ENCODE peak calls at places on chromosomes 1 and 21, in four cellular contexts. W is GM23248, J is MM.1S, C is Karpas-422. Q is an unnamed sample. For H3K9me2, the result is how much of the 10 kb centered on the place peaks cover.

GRCh38 chr1:156657161-156657970 is 15.4 kb downstream of the BCAN start:
- DNase-seq in C (peak), W (peak), J (peak), Q (peak)

GRCh38 chr1:117930484-117930883 is 945 bp downstream of the WDR3 start:
- DNase-seq in J (no peak), C (peak), W (peak), Q (peak)

GRCh38 chr1:176897350-176898236 is 266.9 kb downstream of the ASTN1 start:
- DNase-seq in W (peak), C (peak), J (peak), Q (peak)

GRCh38 chr1:11770011-11770410 is 8.0 kb downstream of the C1orf167 start:
- DNase-seq in C (no peak), J (no peak), W (no peak), Q (no peak)

GRCh38 chr21:27476696-27477095 is 509.8 kb upstream of the ADAMTS5 start:
- DNase-seq in J (no peak), C (no peak), W (peak), Q (no peak)

GRCh38 chr1:197868751-197869501 is 33.5 kb upstream of the C1orf53 start:
- DNase-seq in W (peak), C (peak), J (peak), Q (peak)

GRCh38 chr21:15928196-15928595 is 198.4 kb downstream of the USP25 start:
- DNase-seq in J (no peak), C (no peak), W (no peak), Q (no peak)

GRCh38 chr1:100304921-100305320 is 38.9 kb downstream of the RTCA start:
- DNase-seq in C (no peak), J (no peak), W (no peak), Q (peak)

GRCh38 chr1:41901551-41901950 is 17.2 kb downstream of the HIVEP3 start:
- DNase-seq in J (no peak), C (no peak), W (no peak), Q (no peak)

GRCh38 chr1:91098299-91098901 is 76.6 kb upstream of the ZNF644 start:
- DNase-seq in J (no peak), C (no peak), W (no peak), Q (no peak)

GRCh38 chr1:29324771-29325351 is 88.5 kb downstream of the PTPRU start:
- DNase-seq in W (no peak), C (peak), J (peak), Q (peak)

GRCh38 chr1:163347106-163347505 is 25.4 kb downstream of the NUF2 start:
- DNase-seq in W (no peak), J (no peak), C (no peak), Q (no peak)

GRCh38 chr1:70762386-70762785 is 285.2 kb downstream of the PTGER3 start:
- DNase-seq in C (no peak), J (no peak), W (no peak), Q (no peak)

GRCh38 chr1:167344605-167345385 is 124.1 kb downstream of the POU2F1 start:
- DNase-seq in W (no peak), C (no peak), J (no peak), Q (peak)

GRCh38 chr1:23825762-23826522 is 713 bp upstream of the HMGCL start:
- DNase-seq in C (no peak), W (peak), J (peak), Q (no peak)

GRCh38 chr1:161989108-161989507 is 34.6 kb downstream of the OLFML2B start:
- DNase-seq in W (peak), C (peak), J (no peak), Q (no peak)

GRCh38 chr1:57461405-57461804 is 37.5 kb upstream of the DAB1 start:
- DNase-seq in W (no peak), J (no peak), C (peak), Q (no peak)

GRCh38 chr1:171653796-171654704 is 1.6 kb upstream of the MYOC start:
- DNase-seq in W (peak), J (no peak), C (no peak), Q (no peak)

GRCh38 chr21:32300117-32300681 is 1.5 kb downstream of the MRAP start:
- DNase-seq in J (no peak), C (no peak), W (no peak), Q (no peak)

GRCh38 chr1:234875953-234876814 is 252.5 kb downstream of the TOMM20 start:
- DNase-seq in W (peak), J (no peak), C (no peak), Q (no peak)

GRCh38 chr1:235160395-235160964 is 570 bp downstream of the RBM34 start:
- DNase-seq in C (peak), W (peak), J (peak), Q (peak)

GRCh38 chr1:219081943-219082925 is 91.4 kb upstream of the LYPLAL1 start:
- DNase-seq in J (peak), C (no peak), W (no peak), Q (no peak)

GRCh38 chr1:63732666-63733065 is 41.2 kb upstream of the ROR1 start:
- DNase-seq in J (no peak), C (no peak), W (peak), Q (no peak)
- H3K9me2 ChIP-seq in J (under half), C (under half), W (under half), Q (under half)

GRCh38 chr1:1141911-1142250 is 26.0 kb upstream of the C1orf159 start:
- DNase-seq in W (no peak), C (no peak), J (no peak), Q (no peak)
- H3K27ac ChIP-seq in W (no peak), C (no peak), J (no peak), Q (no peak)

GRCh38 chr1:6243993-6244392 is at the start of gene HES3:
- DNase-seq in C (no peak), J (no peak), W (no peak), Q (peak)

GRCh38 chr1:6241107-6241886 is 2.7 kb upstream of the HES3 start:
- DNase-seq in W (no peak), J (no peak), C (no peak), Q (no peak)

GRCh38 chr1:6244401-6245054 is 549 bp downstream of the HES3 start:
- DNase-seq in C (no peak), J (no peak), W (no peak), Q (no peak)

GRCh38 chr1:6241887-6242740 is 1.9 kb upstream of the HES3 start:
- DNase-seq in C (no peak), W (peak), J (no peak), Q (peak)

DNA sequence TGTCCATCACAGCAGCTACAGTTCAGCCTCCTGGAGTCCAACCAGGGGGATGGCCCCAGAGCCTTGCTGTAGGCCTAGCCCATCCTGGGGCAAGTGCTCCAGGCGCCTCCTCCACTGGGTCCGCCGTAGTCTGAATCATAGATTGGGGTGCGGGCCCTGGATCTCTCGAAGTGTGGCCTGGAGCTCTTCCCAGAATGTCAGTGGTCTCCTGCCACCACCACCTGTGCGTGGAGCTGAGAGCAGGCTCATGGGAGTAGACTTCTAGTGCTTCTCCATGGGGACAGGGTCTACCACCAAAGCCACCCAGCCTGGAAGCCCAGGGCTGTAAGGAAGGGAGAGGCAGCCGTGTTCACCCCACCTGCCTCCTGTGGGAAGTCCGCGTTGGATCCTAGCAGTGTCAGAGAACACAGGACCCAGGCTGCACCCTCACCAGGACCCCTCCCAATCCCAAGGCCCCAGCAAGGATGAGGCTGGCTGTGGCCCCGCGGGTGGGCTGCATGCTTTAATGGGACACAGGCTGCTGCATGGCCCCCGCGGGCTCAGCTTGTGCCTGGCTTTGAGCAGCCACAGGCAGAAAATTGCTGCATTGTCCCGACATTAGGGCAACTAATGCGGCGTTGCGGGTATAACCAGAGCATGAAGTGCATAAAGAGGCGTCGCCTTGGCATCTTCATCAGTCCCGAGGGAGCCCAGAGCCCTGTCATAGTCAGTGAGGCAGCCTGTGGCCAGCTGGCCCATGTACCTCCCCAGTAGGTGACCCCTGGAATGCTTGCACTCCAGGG is 735 bp upstream of the HES3 start:
- DNase-seq in C (no peak), J (no peak), W (no peak), Q (peak)
- H3K4me2 ChIP-seq in C (no peak), J (no peak), W (no peak), Q (peak)

GRCh38 chr1:205576011-205576410 is 55.8 kb downstream of the ELK4 start:
- DNase-seq in W (no peak), J (no peak), C (no peak), Q (no peak)

GRCh38 chr1:205578780-205579571 is 52.8 kb downstream of the ELK4 start:
- DNase-seq in C (no peak), W (no peak), J (no peak), Q (peak)

GRCh38 chr1:205575294-205575885 is 56.4 kb downstream of the ELK4 start:
- DNase-seq in W (no peak), J (no peak), C (no peak), Q (no peak)

GRCh38 chr1:205577874-205578658 is 53.7 kb downstream of the ELK4 start:
- DNase-seq in W (peak), J (no peak), C (no peak), Q (no peak)

DNA sequence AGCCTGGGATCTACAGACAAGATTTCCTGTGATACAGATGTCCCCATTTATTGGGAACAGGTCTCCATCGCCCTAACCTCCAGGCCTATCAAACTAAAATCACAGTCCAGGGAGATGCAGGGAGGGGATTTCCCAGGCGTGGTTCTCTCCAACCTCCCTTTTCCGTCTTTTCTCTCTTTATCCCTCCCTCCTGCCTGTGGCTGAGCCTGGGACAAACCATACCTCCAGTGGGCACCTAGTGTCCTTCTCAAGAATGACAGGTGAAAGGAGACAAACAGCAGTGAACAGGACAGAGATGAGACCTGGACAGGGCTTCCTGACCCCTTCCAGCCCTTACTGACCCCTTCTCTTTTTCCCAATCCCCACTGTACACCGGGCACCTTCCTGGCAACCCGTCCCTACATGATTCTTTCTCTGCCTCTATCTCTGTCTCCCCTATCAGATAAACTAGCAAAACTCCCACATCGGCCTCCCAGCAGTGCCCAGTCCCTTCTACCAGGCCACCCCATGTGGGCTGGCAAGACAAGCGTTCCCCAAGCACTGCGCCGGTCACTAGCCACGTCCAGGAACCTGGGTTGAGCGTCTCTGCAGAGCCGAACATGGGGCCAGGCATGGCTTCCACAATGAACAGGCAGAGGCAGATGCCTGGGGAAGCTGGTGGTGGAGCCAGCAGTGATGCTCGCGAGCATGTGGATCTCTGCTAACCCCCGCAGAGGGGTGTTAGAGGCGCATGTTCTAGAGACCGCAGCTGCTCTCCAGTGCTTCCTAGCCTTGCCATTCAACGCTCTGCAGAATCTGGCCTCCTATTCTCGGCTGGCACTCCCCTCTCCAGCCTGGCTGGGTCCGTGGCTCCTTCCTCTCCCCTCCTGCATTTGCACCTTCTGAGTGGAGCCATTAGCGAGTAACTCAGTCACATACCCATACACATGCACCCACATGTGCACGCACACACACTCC is 54.7 kb downstream of the ELK4 start:
- DNase-seq in C (no peak), J (no peak), W (no peak), Q (peak)
- H3K9me2 ChIP-seq in C (under half), J (under half), W (under half), Q (under half)

GRCh38 chr1:33397125-33397506 is 33.8 kb downstream of the PHC2 start:
- DNase-seq in W (no peak), C (no peak), J (no peak), Q (no peak)
- H3K27ac ChIP-seq in W (no peak), C (no peak), J (no peak), Q (no peak)

DNA sequence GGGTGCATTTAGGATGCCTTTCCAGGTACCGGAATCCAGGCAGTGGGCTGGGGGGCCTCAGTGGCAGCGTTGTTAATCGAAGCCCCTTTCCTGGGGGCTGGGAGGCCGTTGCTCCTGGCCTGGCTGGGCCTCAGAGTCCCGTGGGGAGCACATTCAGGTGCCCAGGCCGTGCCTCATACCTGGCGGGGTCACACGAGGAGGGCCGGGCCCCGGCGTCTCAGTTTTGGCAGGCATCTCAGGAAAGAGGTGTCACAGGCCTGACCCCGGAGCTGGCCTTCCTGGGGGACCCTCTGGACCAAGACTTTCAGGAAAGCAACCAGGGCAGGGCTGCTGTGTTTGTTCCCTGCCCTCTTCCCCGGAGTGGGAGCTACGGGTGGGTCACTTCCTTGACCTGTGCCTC is 4.1 kb downstream of the NBL1 start:
- DNase-seq in J (no peak), C (no peak), W (no peak), Q (no peak)
- H3K4me2 ChIP-seq in J (no peak), C (no peak), W (no peak), Q (no peak)

GRCh38 chr1:53091841-53092645 is 30.0 kb downstream of the PODN start:
- DNase-seq in W (peak), C (no peak), J (no peak), Q (no peak)

GRCh38 chr1:53092659-53093450 is 30.8 kb downstream of the PODN start:
- DNase-seq in J (no peak), C (no peak), W (no peak), Q (no peak)

GRCh38 chr1:53088616-53089300 is 26.7 kb downstream of the PODN start:
- DNase-seq in J (no peak), W (no peak), C (no peak), Q (no peak)

GRCh38 chr1:53089478-53090226 is 27.6 kb downstream of the PODN start:
- DNase-seq in C (no peak), J (no peak), W (peak), Q (no peak)

DNA sequence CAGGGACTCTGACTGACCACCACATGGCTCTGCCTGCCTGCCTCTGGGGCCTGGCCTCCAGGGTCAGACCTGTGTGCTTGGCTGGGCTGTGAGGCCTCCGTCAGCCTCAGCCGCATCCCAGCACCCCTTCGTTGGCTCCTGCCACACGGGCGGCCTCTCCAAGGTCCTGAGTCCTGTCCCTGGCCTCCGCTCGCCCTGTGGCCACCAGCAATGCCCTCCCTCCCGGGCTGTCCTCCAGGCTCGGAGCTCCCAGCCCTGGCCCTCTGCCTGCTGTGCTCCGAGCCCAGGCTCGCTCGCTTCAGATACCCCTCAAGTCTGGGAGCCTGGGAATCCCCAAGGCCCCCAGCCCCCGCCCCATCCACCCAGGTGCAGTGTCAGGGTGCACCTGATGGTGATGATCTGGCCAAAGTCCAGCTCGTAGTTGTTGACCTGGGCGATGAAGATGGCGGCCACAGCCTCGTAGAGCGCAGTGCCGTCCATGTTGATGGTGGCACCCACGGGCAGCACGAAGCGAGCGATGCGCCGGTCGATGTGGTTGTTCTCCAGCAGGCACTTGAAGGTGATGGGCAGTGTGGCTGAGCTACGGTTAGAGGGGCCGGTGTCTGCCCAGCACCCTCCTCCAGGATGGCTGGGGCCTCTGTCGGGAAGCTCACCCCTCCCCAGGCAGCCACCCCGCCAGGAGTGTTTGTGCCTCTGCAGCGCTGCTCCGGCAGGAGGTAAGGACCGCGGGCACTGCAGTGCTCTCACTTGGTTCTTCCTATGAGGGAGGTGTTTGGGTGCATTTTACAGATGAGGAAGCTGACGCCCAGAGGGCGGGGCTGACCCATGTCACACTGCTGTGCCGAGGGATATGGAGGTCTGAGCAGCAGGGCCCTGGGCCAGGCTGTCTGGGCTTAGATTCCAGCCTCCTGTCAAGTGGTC is 28.5 kb downstream of the PODN start:
- DNase-seq in W (no peak), C (no peak), J (no peak), Q (no peak)
- H3K9me2 ChIP-seq in W (under half), C (under half), J (under half), Q (under half)

GRCh38 chr1:66275601-66276023 is 258.3 kb upstream of the SGIP1 start:
- DNase-seq in W (no peak), J (no peak), C (no peak), Q (no peak)
- H3K27ac ChIP-seq in W (no peak), J (peak), C (peak), Q (no peak)

DNA sequence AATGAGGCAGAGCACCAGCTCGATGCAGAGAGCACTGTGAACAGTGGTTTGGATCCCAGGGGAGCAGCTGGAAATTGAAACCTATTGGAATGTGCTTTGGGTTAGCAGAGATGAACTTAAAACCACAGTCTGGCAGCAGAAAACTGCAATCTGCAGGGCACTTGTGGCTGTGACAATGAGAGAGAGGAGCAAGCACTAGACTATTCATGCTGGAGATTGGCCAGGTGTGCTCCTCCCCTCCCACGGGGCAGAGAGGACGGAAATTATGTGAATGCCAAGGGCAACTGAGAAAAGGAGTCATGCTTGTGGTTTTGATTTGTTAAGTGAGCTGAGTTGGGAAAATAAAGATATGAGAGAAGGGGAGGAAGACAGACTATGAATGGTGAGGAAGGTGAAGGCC is 38.1 kb downstream of the HSD3B2 start:
- DNase-seq in C (no peak), W (peak), J (peak), Q (no peak)
- H3K4me2 ChIP-seq in C (no peak), W (peak), J (no peak), Q (no peak)

GRCh38 chr1:213276236-213276635 is 225.2 kb downstream of the RPS6KC1 start:
- DNase-seq in W (no peak), C (no peak), J (no peak), Q (no peak)
- H3K9me2 ChIP-seq in W (under half), C (under half), J (under half), Q (under half)